ENCODE peak calls at places on chromosomes 4 and X, in six cellular contexts. A is GM23248, D is HepG2, O is PC-3, Q is K562, L is neuronal stem cell. B is an unnamed sample.

GRCh38 chr4:101910786-101911373 is 120.3 kb downstream of the BANK1 start:
- DNase-seq in A (no peak), L (no peak), Q (no peak), D (no peak), O (no peak), B (no peak)

GRCh38 chr4:183987529-183987946 is 82.4 kb downstream of the STOX2 start:
- DNase-seq in A (peak), Q (no peak), D (no peak), L (peak), O (peak), B (peak)

GRCh38 chr4:139410312-139410711 is 43.6 kb upstream of the RAB33B start:
- DNase-seq in L (no peak), Q (no peak), O (no peak), D (no peak), A (no peak), B (no peak)

GRCh38 chr4:120694973-120695372 is 227.6 kb downstream of the PRDM5 start:
- DNase-seq in L (no peak), O (peak), Q (no peak), A (peak), D (no peak), B (peak)

GRCh38 chr4:158350161-158350560 is 139.9 kb downstream of the TMEM144 start:
- DNase-seq in A (no peak), L (no peak), O (no peak), Q (no peak), D (no peak), B (no peak)

GRCh38 chr4:39814403-39815185 is 116.7 kb downstream of the UBE2K start:
- DNase-seq in D (peak), O (no peak), A (peak), Q (no peak), L (no peak), B (peak)

GRCh38 chr4:129821963-129822362 is 726.0 kb downstream of the C4orf33 start:
- DNase-seq in O (no peak), A (no peak), L (no peak), Q (no peak), D (no peak), B (no peak)

GRCh38 chrX:53319614-53320542 is 38.5 kb upstream of the IQSEC2 start:
- DNase-seq in D (no peak), Q (no peak), A (peak), O (no peak), L (no peak), B (no peak)

GRCh38 chr4:22502895-22503814 is 12.7 kb downstream of the ADGRA3 start:
- DNase-seq in D (no peak), O (peak), Q (no peak), A (peak), L (no peak), B (peak)

GRCh38 chrX:40207626-40208025 is 109.9 kb upstream of the BCOR start:
- DNase-seq in L (no peak), D (no peak), Q (peak), O (peak), A (peak), B (peak)

GRCh38 chr4:21451032-21451431 is 497.5 kb downstream of the KCNIP4 start:
- DNase-seq in D (no peak), O (peak), Q (no peak), L (no peak), A (peak), B (peak)

GRCh38 chrX:85907316-85907715 is 140.0 kb downstream of the CHM start:
- DNase-seq in A (no peak), Q (no peak), L (no peak), D (no peak), O (no peak), B (no peak)

GRCh38 chr4:153465922-153466636 is at the start of gene TMEM131L:
- DNase-seq in D (peak), A (peak), Q (peak), L (peak), O (peak), B (no peak)

GRCh38 chrX:43140546-43140945 is 362.6 kb upstream of the PPP1R2C start:
- DNase-seq in Q (no peak), A (no peak), O (peak), D (no peak), L (no peak), B (no peak)

GRCh38 chr4:108120789-108121188 is 47.9 kb downstream of the LEF1 start:
- DNase-seq in A (no peak), D (no peak), O (no peak), Q (no peak), L (no peak), B (no peak)

GRCh38 chr4:163548481-163549243 is 54.2 kb downstream of the TMA16 start:
- DNase-seq in Q (peak), O (peak), A (peak), D (peak), L (peak), B (peak)

DNA sequence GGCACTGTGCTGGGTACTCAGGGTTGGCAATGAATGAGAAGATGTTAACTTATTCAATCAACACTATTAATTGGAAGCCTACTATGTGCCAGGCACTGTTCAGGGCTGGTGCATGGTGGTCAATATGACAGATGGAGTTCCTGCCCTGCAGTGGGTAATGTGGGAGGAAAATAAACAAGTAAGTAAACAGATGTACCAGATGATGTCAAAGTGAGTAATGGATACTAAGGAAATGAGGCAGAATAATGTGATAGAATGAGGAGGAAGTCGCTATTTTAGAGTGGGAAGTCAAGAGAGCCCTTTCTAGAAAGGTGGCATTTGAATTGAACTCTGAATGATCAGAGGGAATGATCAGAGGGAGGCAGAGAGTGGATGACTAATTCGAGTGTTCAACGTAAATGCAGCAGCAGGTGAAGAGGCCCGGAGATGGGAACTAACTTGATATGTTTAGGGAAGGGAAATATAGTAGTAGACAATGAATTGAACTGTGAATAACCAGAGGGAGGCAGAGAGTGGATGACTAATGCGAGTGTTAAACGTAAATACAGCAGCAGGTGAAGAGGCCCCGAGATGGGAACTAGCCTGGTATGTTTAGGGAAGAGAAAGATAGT is 48.3 kb downstream of the HMGB3 start:
- DNase-seq in L (no peak), A (no peak), O (peak), D (no peak), Q (no peak), B (no peak)
- H3K9ac ChIP-seq in L (no peak), A (no peak), O (no peak), D (no peak), Q (no peak), B (no peak)

GRCh38 chr4:2755821-2756690 is at the start of gene TNIP2:
- DNase-seq in O (peak), D (peak), A (peak), L (peak), Q (peak), B (peak)
- H2AFZ ChIP-seq in O (peak), D (no peak), A (peak), L (peak), Q (peak), B (peak)

DNA sequence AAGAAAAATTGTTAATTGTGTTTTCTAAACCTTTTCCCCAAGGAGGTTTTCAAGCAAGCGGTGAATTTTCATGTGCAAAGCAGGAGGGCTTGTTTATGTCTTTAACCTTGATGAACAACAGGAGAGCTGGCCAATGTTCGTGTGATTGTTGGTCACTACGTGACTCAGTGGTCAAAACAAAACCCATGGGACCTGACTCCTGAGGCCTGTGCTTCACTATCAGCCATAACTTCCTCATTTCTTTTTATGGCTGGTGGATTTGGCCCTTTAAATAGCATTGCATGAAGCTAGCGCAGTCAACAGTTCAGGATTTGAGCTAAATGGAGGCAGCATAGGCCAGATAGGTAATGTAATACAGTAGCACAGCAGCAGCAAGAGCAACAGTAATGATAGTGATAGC is 80.5 kb downstream of the MID1IP1 start:
- DNase-seq in O (no peak), D (no peak), L (no peak), A (no peak), Q (no peak), B (no peak)
- H3K9ac ChIP-seq in O (no peak), D (no peak), L (no peak), A (no peak), Q (no peak), B (no peak)

GRCh38 chr4:80471701-80472100 is 136.2 kb downstream of the CFAP299 start:
- DNase-seq in D (no peak), A (peak), Q (no peak), O (peak), L (no peak), B (peak)
- H2AFZ ChIP-seq in D (peak), A (peak), Q (peak), O (peak), L (no peak), B (peak)

DNA sequence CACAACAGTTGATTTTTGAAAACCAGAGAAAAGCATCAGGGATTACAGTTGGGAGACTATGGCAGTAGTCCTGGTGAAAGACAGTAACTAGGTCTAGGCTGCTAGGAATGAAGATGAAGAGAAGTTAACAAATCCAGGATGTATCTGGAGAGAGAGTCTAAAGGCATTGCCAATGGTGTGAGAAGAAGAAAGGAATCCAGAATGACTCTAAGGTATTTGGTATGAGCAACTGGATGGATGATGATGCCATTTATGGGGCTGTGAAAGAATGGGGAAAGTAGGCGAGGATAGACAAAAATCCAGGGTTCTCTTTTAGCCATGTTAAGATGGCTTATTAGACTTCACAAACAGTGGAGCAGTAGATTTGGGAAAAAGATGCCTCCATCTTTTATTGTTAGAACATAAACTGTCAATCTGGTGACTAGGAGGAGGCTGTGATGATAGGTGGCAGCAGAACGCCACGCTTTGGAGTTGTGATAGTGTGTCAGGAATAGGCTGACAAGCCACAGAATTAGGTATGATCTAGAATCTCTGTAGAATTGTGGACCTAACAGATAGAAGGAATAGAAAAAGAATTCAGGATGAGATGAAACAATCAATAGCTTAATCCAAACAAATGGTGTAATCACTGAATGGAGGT is 27.3 kb upstream of the JADE1 start:
- DNase-seq in D (peak), O (peak), L (no peak), A (peak), Q (peak), B (peak)
- H3K9ac ChIP-seq in D (no peak), O (no peak), L (no peak), A (peak), Q (no peak), B (no peak)

DNA sequence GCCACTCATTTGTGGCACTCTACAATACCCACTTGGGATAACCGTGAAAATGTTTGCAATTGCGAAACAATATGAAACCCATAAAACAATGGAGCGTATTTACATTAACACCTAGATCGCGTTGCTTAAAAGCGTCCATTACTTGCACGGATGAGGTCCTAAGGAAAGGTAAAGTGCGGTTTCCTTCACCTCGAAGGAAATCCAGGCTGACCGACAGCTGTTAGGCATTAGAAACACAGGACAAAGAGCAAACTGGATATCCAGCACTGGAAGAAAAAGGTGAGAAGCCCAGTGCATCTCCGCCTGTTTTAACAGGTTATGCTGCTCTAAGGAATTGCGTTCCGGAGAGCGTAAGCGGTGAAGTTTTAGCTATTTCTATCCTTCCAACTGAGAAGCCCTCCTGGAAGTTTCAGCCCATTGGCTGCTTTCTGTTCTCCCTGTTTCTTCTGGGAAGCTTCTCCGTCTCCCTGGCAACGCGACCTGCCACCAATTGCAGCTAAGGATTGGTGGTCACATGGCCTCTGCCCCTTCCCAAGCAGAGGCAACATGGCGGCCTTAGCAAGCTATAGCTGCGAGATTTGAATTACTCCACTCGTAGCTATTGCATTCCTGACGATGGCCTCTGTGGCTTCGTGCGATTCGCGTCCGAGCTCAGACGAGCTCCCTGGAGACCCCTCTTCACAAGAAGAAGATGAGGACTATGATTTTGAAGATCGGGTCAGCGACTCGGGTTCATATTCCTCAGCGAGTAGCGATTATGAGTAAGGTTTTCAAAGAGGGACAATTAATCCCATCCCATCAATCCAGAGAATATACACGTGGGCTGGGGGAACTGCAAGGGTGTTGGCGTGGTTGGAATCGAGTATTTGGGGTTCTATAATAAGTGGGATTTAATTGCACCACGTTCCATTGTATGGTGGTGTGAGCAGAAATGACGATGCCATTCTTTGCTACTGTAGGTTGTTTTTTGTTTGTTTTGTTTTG is at the start of gene INTU:
- DNase-seq in O (peak), D (peak), Q (peak), L (peak), A (peak), B (peak)
- H2AFZ ChIP-seq in O (peak), D (peak), Q (peak), L (peak), A (peak), B (peak)

GRCh38 chr4:185840201-185840600 is 28.2 kb upstream of the SORBS2 start:
- DNase-seq in Q (no peak), L (no peak), D (no peak), A (peak), O (no peak), B (peak)
- H3K9ac ChIP-seq in Q (no peak), L (no peak), D (no peak), A (no peak), O (no peak), B (peak)

GRCh38 chr4:17077105-17077504 is 178.7 kb upstream of the LDB2 start:
- DNase-seq in A (no peak), O (no peak), Q (no peak), D (no peak), L (no peak), B (no peak)

GRCh38 chr4:17068885-17069284 is 170.4 kb upstream of the LDB2 start:
- DNase-seq in O (no peak), A (no peak), L (no peak), D (no peak), Q (no peak), B (peak)

GRCh38 chr4:17068396-17068795 is 170.0 kb upstream of the LDB2 start:
- DNase-seq in A (peak), O (no peak), D (no peak), L (no peak), Q (no peak), B (peak)

GRCh38 chr4:17066972-17067371 is 168.5 kb upstream of the LDB2 start:
- DNase-seq in D (no peak), L (no peak), A (peak), Q (no peak), O (peak), B (peak)

GRCh38 chr4:17072483-17072882 is 174.0 kb upstream of the LDB2 start:
- DNase-seq in L (no peak), A (no peak), O (no peak), Q (no peak), D (no peak), B (peak)
- H2AFZ ChIP-seq in L (peak), A (peak), O (no peak), Q (no peak), D (no peak), B (no peak)

B was measured in astrocyte.